ENCODE peak calls at places on chromosome X, in seven cellular contexts. N is fibroblast of lung, M is stomach, S is tibial artery, E is cardiac fibroblast, T is fibroblast of the aortic adventitia, O is bronchial epithelial cell. F is an unnamed sample.
A peak's percentile ranks its signal among the peaks of the same experiment; 100 is the strongest.

GRCh38 chrX:85084770-85085393 is 81.2 kb downstream of the APOOL start:
- DNase-seq in S (no peak), T (peak; percentile 59), E (peak; percentile 57), O (peak; percentile 33), N (peak; percentile 25), M (no peak), F (peak; percentile 42)

GRCh38 chrX:83185010-83185409 is 323.1 kb upstream of the POU3F4 start:
- DNase-seq in M (no peak), N (no peak), T (no peak), S (no peak), E (no peak), O (no peak), F (no peak)

GRCh38 chrX:5976332-5976731 is 252.3 kb downstream of the NLGN4X start:
- DNase-seq in T (no peak), N (peak; percentile 30), S (no peak), M (no peak), O (no peak), E (no peak), F (no peak)

GRCh38 chrX:20063716-20064351 is 52.9 kb downstream of the MAP7D2 start:
- DNase-seq in T (no peak), N (no peak), E (peak; percentile 30), O (peak; percentile 52), M (no peak), S (no peak), F (no peak)

GRCh38 chrX:13579696-13580095 is 10.3 kb downstream of the EGFL6 start:
- DNase-seq in T (peak; percentile 3), O (no peak), E (peak; percentile 1), M (no peak), S (no peak), N (no peak), F (no peak)

GRCh38 chrX:45322382-45322781 is 121.7 kb upstream of the DIPK2B start:
- DNase-seq in E (peak; percentile 87), N (peak; percentile 75), S (peak; percentile 20), O (peak; percentile 61), M (peak; percentile 44), T (peak; percentile 87), F (peak; percentile 79)

GRCh38 chrX:23559975-23560374 is 107.3 kb upstream of the PRDX4 start:
- DNase-seq in M (no peak), O (no peak), E (no peak), N (no peak), S (no peak), T (no peak), F (no peak)

GRCh38 chrX:267771-268261 is 13.4 kb upstream of the PLCXD1 start:
- DNase-seq in N (no peak), S (peak; percentile 3), M (peak; percentile 23), O (no peak), E (no peak), T (no peak), F (no peak)

GRCh38 chrX:45758738-45759397 is 558.2 kb upstream of the DIPK2B start:
- DNase-seq in S (no peak), N (peak; percentile 54), T (no peak), O (peak; percentile 62), E (peak; percentile 64), M (no peak), F (peak; percentile 52)

GRCh38 chrX:19133784-19134183 is 11.5 kb upstream of the ADGRG2 start:
- DNase-seq in N (no peak), T (no peak), M (no peak), S (no peak), E (no peak), O (no peak), F (no peak)

GRCh38 chrX:31397119-31397518 is 325.3 kb upstream of the FTHL17 start:
- DNase-seq in M (no peak), E (peak; percentile 34), T (no peak), N (peak; percentile 74), O (peak; percentile 65), S (no peak), F (peak; percentile 14)

GRCh38 chrX:30150196-30150895 is 65.0 kb upstream of the MAGEB2 start:
- DNase-seq in E (no peak), O (peak; percentile 1), S (no peak), M (no peak), T (no peak), N (no peak), F (no peak)

GRCh38 chrX:11558972-11559371 is 106.7 kb downstream of the ARHGAP6 start:
- DNase-seq in O (no peak), E (peak; percentile 27), S (no peak), T (no peak), M (peak; percentile 29), N (no peak), F (no peak)

GRCh38 chrX:144335402-144335801 is 451.5 kb downstream of the UBE2NL start:
- DNase-seq in O (no peak), M (no peak), E (no peak), S (no peak), N (no peak), T (no peak), F (no peak)

GRCh38 chrX:134604701-134605271 is 53.5 kb downstream of the PLAC1 start:
- DNase-seq in O (peak; percentile 26), N (peak; percentile 39), M (peak; percentile 74), T (peak; percentile 74), S (no peak), E (peak; percentile 39), F (peak; percentile 43)

GRCh38 chrX:41265615-41266014 is 68.3 kb upstream of the DDX3X start:
- DNase-seq in S (peak; percentile 24), O (no peak), E (peak; percentile 63), N (peak; percentile 73), T (peak; percentile 78), M (no peak), F (peak; percentile 88)

GRCh38 chrX:56932653-56933339 is 62.5 kb downstream of the SPIN3 start:
- DNase-seq in O (no peak), T (no peak), M (no peak), S (no peak), E (no peak), N (no peak), F (no peak)

GRCh38 chrX:132940727-132941162 is 17.7 kb downstream of the HS6ST2 start:
- DNase-seq in O (peak; percentile 75), S (no peak), N (no peak), T (no peak), E (no peak), M (no peak), F (no peak)

GRCh38 chrX:45775462-45775861 is 574.8 kb upstream of the DIPK2B start:
- DNase-seq in E (peak; percentile 73), M (no peak), O (peak; percentile 92), T (peak; percentile 87), N (peak; percentile 86), S (no peak), F (peak; percentile 47)

GRCh38 chrX:24294619-24295018 is 19.2 kb downstream of the SUPT20HL2 start:
- DNase-seq in S (peak; percentile 21), T (peak; percentile 20), M (no peak), O (no peak), N (no peak), E (peak; percentile 42), F (peak; percentile 19)

GRCh38 chrX:71998836-71999509 is 88.3 kb downstream of the NHSL2 start:
- DNase-seq in N (no peak), O (no peak), T (peak; percentile 36), S (peak; percentile 38), E (peak; percentile 39), M (peak; percentile 38), F (peak; percentile 21)

GRCh38 chrX:28718450-28718849 is 131.2 kb downstream of the IL1RAPL1 start:
- DNase-seq in N (no peak), O (no peak), M (no peak), S (no peak), E (no peak), T (no peak), F (no peak)

GRCh38 chrX:3548743-3549441 is 164.6 kb downstream of the PRKX start:
- DNase-seq in N (peak; percentile 68), O (peak; percentile 41), M (no peak), S (no peak), T (peak; percentile 87), E (peak; percentile 74), F (peak; percentile 93)
- TF ChIP-seq CTCF in N (peak; percentile 24), O (peak; percentile 20), M (no peak), S (peak; percentile 32), T (peak; percentile 32), E (no peak), F (peak; percentile 46)

GRCh38 chrX:120629667-120630537 is at the start of gene C1GALT1C1:
- DNase-seq in O (peak; percentile 82), S (peak; percentile 93), T (peak; percentile 90), E (peak; percentile 92), M (peak; percentile 91), N (peak; percentile 91), F (peak; percentile 91)

DNA sequence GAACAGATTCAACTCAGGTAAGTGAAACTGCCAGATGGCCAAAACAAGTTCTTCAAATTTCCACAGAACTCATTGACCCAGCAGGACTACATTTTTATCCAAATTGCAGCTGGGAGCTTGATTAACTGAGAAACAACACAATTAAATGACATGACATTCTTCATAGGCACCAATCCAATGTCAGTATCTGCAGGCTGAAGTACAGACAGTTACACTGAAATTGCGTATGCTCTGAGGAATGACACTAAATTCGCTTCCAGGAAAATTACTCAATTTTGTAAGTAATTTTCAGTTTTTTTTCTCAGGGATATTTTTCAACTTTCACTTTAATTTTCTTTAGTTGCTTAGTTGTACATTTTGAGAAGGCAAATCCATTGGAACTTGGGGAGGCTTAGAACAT is 4.5 kb downstream of the C1GALT1C1 start:
- DNase-seq in S (no peak), O (no peak), E (peak; percentile 47), N (no peak), T (peak; percentile 68), M (no peak), F (peak; percentile 55)
- H3K4me3 ChIP-seq in S (no peak overlapping the region), O (no peak overlapping the region), E (no peak overlapping the region), N (no peak overlapping the region), T (no peak overlapping the region), M (no peak overlapping the region), F (no peak overlapping the region)

GRCh38 chrX:118727686-118728339 is 407 bp downstream of the IL13RA1 start:
- DNase-seq in M (peak; percentile 43), N (peak; percentile 36), T (peak; percentile 17), E (peak; percentile 20), S (peak; percentile 33), O (no peak), F (peak; percentile 28)

GRCh38 chrX:118726887-118727685 is at the start of gene IL13RA1:
- DNase-seq in E (peak; percentile 72), O (peak; percentile 62), S (peak; percentile 80), T (peak; percentile 65), M (peak; percentile 86), N (peak; percentile 83), F (peak; percentile 85)

GRCh38 chrX:118723376-118723775 is 4.0 kb upstream of the IL13RA1 start:
- DNase-seq in N (no peak), E (no peak), S (no peak), T (no peak), M (no peak), O (peak; percentile 64), F (no peak)

GRCh38 chrX:118724775-118725174 is 2.6 kb upstream of the IL13RA1 start:
- DNase-seq in M (no peak), S (no peak), E (peak; percentile 34), T (peak; percentile 34), O (peak; percentile 20), N (peak; percentile 42), F (peak; percentile 26)

DNA sequence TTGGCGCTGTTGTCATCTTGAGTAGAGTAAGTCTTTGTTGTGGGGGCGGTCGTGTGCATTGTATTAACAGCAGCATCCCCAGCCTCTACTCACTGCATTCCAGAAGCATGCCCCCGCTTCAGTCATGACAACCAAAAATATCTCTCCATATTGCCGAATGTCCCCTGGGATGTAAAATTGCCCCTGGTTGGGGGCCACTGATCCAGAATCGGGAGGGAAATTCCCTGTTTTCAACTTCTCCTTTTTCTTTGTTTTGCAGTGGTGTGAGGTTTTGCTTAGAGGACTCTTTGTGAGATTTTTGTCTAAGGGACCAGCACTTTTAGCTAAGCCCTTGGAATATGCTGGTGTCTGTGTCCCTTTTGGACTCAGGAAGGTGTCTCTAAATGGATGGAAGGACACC is 3.1 kb upstream of the IL13RA1 start:
- DNase-seq in N (no peak), S (no peak), T (no peak), E (no peak), M (no peak), O (no peak), F (no peak)
- TF ChIP-seq CTCF in N (no peak), S (no peak), T (no peak), E (no peak), M (no peak), O (no peak), F (no peak)

GRCh38 chrX:70960728-70961127 is 29.8 kb upstream of the SLC7A3 start:
- DNase-seq in E (peak; percentile 10), S (no peak), M (no peak), T (peak; percentile 4), O (peak; percentile 15), N (no peak), F (peak; percentile 12)
- H3K4me3 ChIP-seq in E (no peak overlapping the region), S (no peak overlapping the region), M (no peak overlapping the region), T (no peak overlapping the region), O (no peak overlapping the region), N (no peak overlapping the region), F (no peak overlapping the region)

F was measured in fibroblast of villous mesenchyme.